ENCODE peak calls at places on chromosomes 3 and 15, in eight cellular contexts. One of them, this sample, is unnamed.

GRCh38 chr15:58391088-58391487 is 40.7 kb upstream of the LIPC start:
- DNase-seq in astrocyte of the hippocampus: no peak
- DNase-seq in NCI-H1092: no peak
- DNase-seq in astrocyte: no peak
- DNase-seq in AG04450: no peak
- DNase-seq in GM12865: no peak
- DNase-seq in left colon: no peak
- DNase-seq in thyroid gland: no peak
- DNase-seq in this sample: no peak

GRCh38 chr3:99637041-99637380 is 1.4 kb upstream of the COL8A1 start:
- DNase-seq in astrocyte of the hippocampus: peak; percentile 72
- DNase-seq in NCI-H1092: no peak
- DNase-seq in astrocyte: no peak
- DNase-seq in AG04450: peak; percentile 44
- DNase-seq in GM12865: no peak
- DNase-seq in left colon: no peak
- DNase-seq in thyroid gland: peak; percentile 20
- DNase-seq in this sample: no peak

GRCh38 chr3:57004154-57004730 is 56.2 kb upstream of the SPATA12 start:
- DNase-seq in astrocyte of the hippocampus: no peak
- DNase-seq in NCI-H1092: no peak
- DNase-seq in astrocyte: no peak
- DNase-seq in AG04450: no peak
- DNase-seq in GM12865: no peak
- DNase-seq in left colon: no peak
- DNase-seq in thyroid gland: no peak
- DNase-seq in this sample: no peak

GRCh38 chr3:43023066-43023465 is 44.0 kb downstream of the GASK1A start:
- DNase-seq in astrocyte of the hippocampus: no peak
- DNase-seq in NCI-H1092: no peak
- DNase-seq in astrocyte: no peak
- DNase-seq in AG04450: no peak
- DNase-seq in GM12865: no peak
- DNase-seq in left colon: no peak
- DNase-seq in thyroid gland: no peak
- DNase-seq in this sample: no peak

GRCh38 chr15:52256366-52256765 is 39.2 kb downstream of the MYO5C start:
- DNase-seq in astrocyte of the hippocampus: peak; percentile 90
- DNase-seq in NCI-H1092: peak; percentile 39
- DNase-seq in astrocyte: peak; percentile 65
- DNase-seq in AG04450: peak; percentile 50
- DNase-seq in GM12865: peak; percentile 87
- DNase-seq in left colon: peak; percentile 76
- DNase-seq in thyroid gland: peak; percentile 78
- DNase-seq in this sample: peak; percentile 79

GRCh38 chr15:52097176-52097575 is 15.4 kb downstream of the BCL2L10 start:
- DNase-seq in astrocyte of the hippocampus: no peak
- DNase-seq in NCI-H1092: no peak
- DNase-seq in astrocyte: no peak
- DNase-seq in AG04450: no peak
- DNase-seq in GM12865: no peak
- DNase-seq in left colon: no peak
- DNase-seq in thyroid gland: no peak
- DNase-seq in this sample: no peak

GRCh38 chr3:154795046-154795445 is 285.1 kb upstream of the MME start:
- DNase-seq in astrocyte of the hippocampus: no peak
- DNase-seq in NCI-H1092: no peak
- DNase-seq in astrocyte: no peak
- DNase-seq in AG04450: no peak
- DNase-seq in GM12865: no peak
- DNase-seq in left colon: no peak
- DNase-seq in thyroid gland: no peak
- DNase-seq in this sample: no peak

GRCh38 chr15:70589221-70589620 is 174.1 kb downstream of the UACA start:
- DNase-seq in astrocyte of the hippocampus: peak; percentile 92
- DNase-seq in NCI-H1092: no peak
- DNase-seq in astrocyte: peak; percentile 97
- DNase-seq in AG04450: no peak
- DNase-seq in GM12865: no peak
- DNase-seq in left colon: no peak
- DNase-seq in thyroid gland: no peak
- DNase-seq in this sample: no peak

GRCh38 chr15:97959738-97960363 is 652 bp upstream of the ARRDC4 start:
- DNase-seq in astrocyte of the hippocampus: no peak
- DNase-seq in NCI-H1092: no peak
- DNase-seq in astrocyte: no peak
- DNase-seq in AG04450: no peak
- DNase-seq in GM12865: no peak
- DNase-seq in left colon: peak; percentile 100
- DNase-seq in thyroid gland: no peak
- DNase-seq in this sample: peak; percentile 34

GRCh38 chr3:194245975-194246561 is 105.1 kb downstream of the CPN2 start:
- DNase-seq in astrocyte of the hippocampus: no peak
- DNase-seq in NCI-H1092: no peak
- DNase-seq in astrocyte: no peak
- DNase-seq in AG04450: no peak
- DNase-seq in GM12865: no peak
- DNase-seq in left colon: no peak
- DNase-seq in thyroid gland: no peak
- DNase-seq in this sample: no peak